ENCODE peak calls at places on chromosomes 3 and 15, in nine cellular contexts. O, S, H, M, K, X, Y, J and C are unnamed samples.

GRCh38 chr3:106299300-106300098 is 430.7 kb upstream of the CBLB start:
- DNase-seq in S (peak), J (no peak), O (no peak), H (no peak), X (peak), Y (no peak), K (no peak), M (no peak), C (no peak)

GRCh38 chr15:70669006-70669602 is 94.3 kb downstream of the UACA start:
- DNase-seq in J (no peak), Y (no peak), H (no peak), X (peak), M (no peak), K (no peak), O (peak), S (no peak), C (no peak)

GRCh38 chr3:152328841-152329240 is 60.1 kb downstream of the MBNL1 start:
- DNase-seq in K (no peak), X (no peak), J (no peak), Y (no peak), S (peak), H (no peak), M (no peak), O (no peak), C (no peak)

GRCh38 chr3:129021140-129021551 is 20.0 kb downstream of the EFCC1 start:
- DNase-seq in Y (no peak), H (no peak), K (no peak), O (no peak), S (peak), M (no peak), X (no peak), J (no peak), C (no peak)

GRCh38 chr3:2354702-2355101 is 256.0 kb downstream of the CNTN4 start:
- DNase-seq in M (no peak), H (no peak), O (no peak), Y (no peak), K (no peak), J (no peak), S (no peak), X (no peak), C (no peak)

GRCh38 chr3:152271465-152272035 is 2.8 kb downstream of the MBNL1 start:
- DNase-seq in X (peak), M (no peak), O (no peak), H (no peak), K (no peak), S (no peak), J (no peak), Y (no peak), C (no peak)

GRCh38 chr3:50265988-50266387 is 3.0 kb upstream of the SEMA3B start:
- DNase-seq in X (no peak), S (no peak), O (no peak), J (no peak), K (no peak), Y (no peak), M (no peak), H (no peak), C (no peak)

GRCh38 chr3:45908761-45909160 is 22.4 kb downstream of the CCR9 start:
- DNase-seq in K (no peak), M (no peak), S (no peak), H (no peak), J (no peak), Y (no peak), X (no peak), O (no peak), C (no peak)

GRCh38 chr3:157810924-157811718 is 295.1 kb downstream of the SHOX2 start:
- DNase-seq in H (no peak), J (no peak), X (no peak), O (no peak), Y (no peak), M (no peak), K (no peak), S (no peak), C (no peak)

GRCh38 chr3:125613204-125613603 is 17.9 kb upstream of the OSBPL11 start:
- DNase-seq in K (no peak), Y (no peak), S (no peak), M (no peak), J (no peak), O (no peak), H (no peak), X (no peak), C (no peak)

GRCh38 chr15:53588773-53589172 is 170.7 kb downstream of the WDR72 start:
- DNase-seq in Y (no peak), O (no peak), M (no peak), J (no peak), H (no peak), X (no peak), S (no peak), K (no peak), C (no peak)

GRCh38 chr3:73401058-73401457 is 223.7 kb downstream of the PDZRN3 start:
- DNase-seq in O (no peak), X (no peak), Y (no peak), J (no peak), S (peak), M (no peak), H (no peak), K (no peak), C (no peak)

GRCh38 chr3:149382091-149382467 is 4.6 kb upstream of the TM4SF1 start:
- DNase-seq in Y (no peak), O (no peak), S (peak), X (no peak), K (no peak), J (no peak), H (no peak), M (no peak), C (no peak)

GRCh38 chr15:48646364-48646763 is 855 bp upstream of the FBN1 start:
- DNase-seq in J (no peak), Y (no peak), M (no peak), K (no peak), H (no peak), X (no peak), O (no peak), S (no peak), C (no peak)

GRCh38 chr3:169695051-169695450 is 31.5 kb upstream of the MECOM start:
- DNase-seq in M (no peak), S (no peak), O (no peak), H (no peak), J (no peak), X (no peak), K (no peak), Y (no peak), C (no peak)

GRCh38 chr3:155869664-155870063 is 786 bp upstream of the GMPS start:
- DNase-seq in Y (no peak), H (no peak), M (no peak), X (peak), K (no peak), J (no peak), O (no peak), S (no peak), C (no peak)

GRCh38 chr3:16838561-16838960 is 46.2 kb upstream of the PLCL2 start:
- DNase-seq in K (peak), S (no peak), H (no peak), O (no peak), M (no peak), J (no peak), X (no peak), Y (no peak), C (no peak)

GRCh38 chr3:193996641-193997089 is 139.3 kb upstream of the HES1 start:
- DNase-seq in X (no peak), Y (no peak), K (no peak), S (peak), M (no peak), J (no peak), O (no peak), H (no peak), C (peak)

GRCh38 chr3:127702151-127702578 is 29.4 kb downstream of the ABTB1 start:
- DNase-seq in J (no peak), O (no peak), X (no peak), M (no peak), H (no peak), S (peak), Y (no peak), K (no peak), C (no peak)

GRCh38 chr3:85208650-85209049 is 249.9 kb downstream of the CADM2 start:
- DNase-seq in X (no peak), M (no peak), J (no peak), K (no peak), H (no peak), Y (no peak), S (no peak), O (no peak), C (no peak)

GRCh38 chr15:58771621-58772235 is 626 bp downstream of the MINDY2 start:
- DNase-seq in K (peak), O (peak), H (peak), X (peak), M (peak), S (no peak), J (no peak), Y (no peak), C (peak)

GRCh38 chr15:68418611-68419161 is 13.3 kb downstream of the ITGA11 start:
- DNase-seq in K (no peak), J (no peak), X (no peak), M (no peak), H (no peak), O (no peak), Y (no peak), S (peak), C (peak)

GRCh38 chr3:167728176-167728575 is 6.5 kb downstream of the PDCD10 start:
- DNase-seq in M (no peak), K (no peak), Y (no peak), O (no peak), S (peak), H (no peak), J (no peak), X (no peak), C (no peak)

GRCh38 chr3:115487972-115488371 is 135.3 kb upstream of the GAP43 start:
- DNase-seq in H (no peak), X (no peak), K (no peak), O (no peak), M (no peak), S (no peak), Y (no peak), J (no peak), C (no peak)

GRCh38 chr15:34987182-34987488 is 952 bp downstream of the ZNF770 start:
- DNase-seq in O (no peak), M (no peak), X (no peak), S (no peak), K (no peak), H (no peak), J (no peak), Y (no peak), C (no peak)

GRCh38 chr15:42100021-42100800 is 5.8 kb upstream of the PLA2G4D start:
- DNase-seq in O (no peak), J (no peak), M (no peak), K (no peak), H (no peak), S (no peak), Y (no peak), X (no peak), C (peak)

GRCh38 chr3:118688396-118688884 is 346.2 kb downstream of the IGSF11 start:
- DNase-seq in H (no peak), M (no peak), O (no peak), X (no peak), K (no peak), Y (no peak), S (no peak), J (no peak), C (no peak)

GRCh38 chr3:14920536-14920935 is 26.8 kb upstream of the NR2C2 start:
- DNase-seq in Y (no peak), K (no peak), J (no peak), O (no peak), H (no peak), X (no peak), M (no peak), S (no peak), C (no peak)